ENCODE peak calls at places on chromosomes 13 and 19, in four cellular contexts. L is tibial nerve, J is lower leg skin, V is A549. M is an unnamed sample.

GRCh38 chr19:35592226-35592625 is 6.3 kb downstream of the PMIS2 start:
- DNase-seq in L (no peak), J (no peak), V (peak), M (no peak)

GRCh38 chr13:32537580-32538233 is 888 bp downstream of the N4BP2L2 start:
- DNase-seq in L (peak), J (peak), V (no peak), M (no peak)

GRCh38 chr19:51529301-51529700 is 2.2 kb downstream of the SIGLEC6 start:
- DNase-seq in L (no peak), J (no peak), V (no peak), M (no peak)

GRCh38 chr19:5918463-5919079 is 4.5 kb downstream of the CAPS start:
- DNase-seq in L (no peak), J (no peak), V (no peak), M (no peak)

GRCh38 chr13:103299079-103299478 is 232.9 kb upstream of the SLC10A2 start:
- DNase-seq in L (no peak), J (no peak), V (no peak), M (no peak)

GRCh38 chr19:6564393-6564792 is 26.6 kb downstream of the CD70 start:
- DNase-seq in L (no peak), J (no peak), V (no peak), M (no peak)

GRCh38 chr19:55585658-55586339 is 5.2 kb upstream of the ZNF579 start:
- DNase-seq in L (no peak), J (peak), V (no peak), M (peak)

GRCh38 chr19:38704488-38705026 is 39.7 kb downstream of the CAPN12 start:
- DNase-seq in L (no peak), J (no peak), V (no peak), M (no peak)

GRCh38 chr13:25847635-25848616 is 203.9 kb downstream of the SHISA2 start:
- DNase-seq in L (no peak), J (no peak), V (no peak), M (no peak)

GRCh38 chr19:5823579-5824281 is 15.8 kb downstream of the FUT6 start:
- DNase-seq in L (no peak), J (no peak), V (peak), M (no peak)

GRCh38 chr13:87622921-87623320 is 48.2 kb upstream of the SLITRK5 start:
- DNase-seq in L (no peak), J (no peak), V (no peak), M (no peak)

GRCh38 chr13:26946675-26947342 is 186.2 kb upstream of the GPR12 start:
- DNase-seq in L (no peak), J (no peak), V (peak), M (peak)

GRCh38 chr19:29610574-29611271 is 4.6 kb downstream of the POP4 start:
- DNase-seq in L (peak), J (peak), V (peak), M (peak)

GRCh38 chr13:30346159-30346788 is 38.9 kb upstream of the KATNAL1 start:
- DNase-seq in L (no peak), J (no peak), V (no peak), M (no peak)

DNA sequence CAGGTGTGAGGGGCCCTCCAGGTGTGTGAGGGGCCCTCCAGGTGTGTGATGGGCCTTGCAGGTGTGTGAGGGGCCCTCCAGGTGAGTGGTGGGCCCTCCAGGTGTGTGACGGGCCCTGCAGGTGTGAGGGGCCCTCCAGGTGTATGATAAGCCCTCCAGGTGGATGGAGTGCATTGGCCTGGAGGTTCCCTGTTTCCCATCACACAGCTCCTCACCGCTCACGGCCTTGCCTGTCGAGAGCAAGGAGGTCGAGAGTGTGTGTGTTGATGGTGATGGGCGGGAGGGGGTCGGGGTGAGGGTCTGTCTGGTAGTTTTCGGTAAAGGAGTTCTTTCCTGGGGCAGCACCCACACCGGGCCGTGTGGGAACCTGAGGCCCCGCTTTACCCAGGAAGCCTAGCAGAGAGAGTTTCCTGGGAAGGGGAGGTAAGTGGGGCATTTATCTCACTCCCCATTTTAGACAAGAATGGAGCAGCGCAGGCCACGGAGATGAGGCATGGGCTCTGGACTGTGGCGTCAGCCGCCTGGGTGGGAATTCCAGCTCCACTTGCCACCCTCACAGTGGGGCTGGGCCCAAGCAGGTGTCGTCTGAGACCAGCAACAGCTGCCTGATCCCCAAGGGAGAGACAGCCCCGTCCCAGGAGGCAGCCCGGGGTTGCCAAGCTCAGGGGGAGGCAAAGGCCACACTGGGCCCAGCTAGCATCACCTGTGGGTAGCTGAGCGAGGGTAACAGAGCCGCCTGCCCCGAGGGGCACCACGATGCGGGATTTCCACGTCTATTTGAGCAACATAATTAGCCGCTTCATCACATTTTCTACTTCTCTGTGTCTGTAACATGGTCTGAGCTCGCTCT is 10.9 kb upstream of the GAS6 start:
- DNase-seq in L (no peak), J (no peak), V (no peak), M (no peak)
- TF ChIP-seq POLR2A in L (no peak), J (no peak), V (no peak), M (no peak)

GRCh38 chr13:98239156-98240076 is 62.3 kb upstream of the RNF113B start:
- DNase-seq in L (no peak), J (no peak), V (no peak), M (no peak)
- TF ChIP-seq POLR2A in L (no peak), J (no peak), V (no peak), M (no peak)

DNA sequence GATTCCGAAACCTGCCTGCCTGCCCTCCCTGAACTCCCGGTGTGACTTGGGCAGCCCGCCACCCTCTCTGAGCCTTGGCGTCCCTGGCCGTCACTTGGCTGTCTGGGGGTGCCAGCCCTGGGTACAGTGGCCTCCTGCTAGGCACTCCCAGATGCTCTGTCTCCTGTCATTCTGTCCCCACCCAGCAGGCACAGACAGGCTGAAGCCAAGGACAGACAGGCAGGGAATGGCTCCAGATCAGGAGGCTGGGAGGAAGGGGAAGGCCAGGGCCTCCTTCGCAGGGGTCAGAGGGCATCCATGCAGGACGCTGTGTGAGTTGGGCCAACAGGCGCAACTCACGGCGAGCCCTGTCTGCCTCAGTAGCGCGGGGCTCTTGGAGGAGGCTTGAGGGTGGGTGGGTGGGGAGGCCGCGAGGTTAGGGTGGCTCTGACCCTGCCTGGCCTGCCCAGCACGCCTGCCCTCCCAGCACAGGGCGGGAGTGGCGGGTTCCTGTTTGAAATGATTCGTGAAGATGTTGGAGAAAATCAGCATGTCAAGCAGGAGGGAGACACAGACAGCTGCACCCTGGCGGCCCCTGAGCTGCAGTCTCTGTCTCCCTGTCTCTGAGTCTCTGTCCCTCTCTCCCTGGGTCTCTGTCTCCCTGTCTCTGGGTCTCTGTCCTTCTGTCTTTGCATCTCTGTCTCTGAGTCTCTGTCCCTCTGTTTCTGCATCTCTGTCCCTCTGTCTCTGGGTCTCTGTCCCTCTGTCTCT is 19.7 kb downstream of the KLHL26 start:
- DNase-seq in L (no peak), J (no peak), V (no peak), M (no peak)
- TF ChIP-seq POLR2A in L (no peak), J (no peak), V (no peak), M (no peak)

GRCh38 chr13:97432917-97433726 is 847 bp upstream of the RAP2A start:
- DNase-seq in L (peak), J (peak), V (peak), M (peak)
- TF ChIP-seq POLR2A in L (peak), J (no peak), V (peak), M (peak)

GRCh38 chr19:14118165-14119051 is 846 bp upstream of the PRKACA start:
- DNase-seq in L (peak), J (peak), V (no peak), M (no peak)
- TF ChIP-seq POLR2A in L (peak), J (no peak), V (no peak), M (peak)

DNA sequence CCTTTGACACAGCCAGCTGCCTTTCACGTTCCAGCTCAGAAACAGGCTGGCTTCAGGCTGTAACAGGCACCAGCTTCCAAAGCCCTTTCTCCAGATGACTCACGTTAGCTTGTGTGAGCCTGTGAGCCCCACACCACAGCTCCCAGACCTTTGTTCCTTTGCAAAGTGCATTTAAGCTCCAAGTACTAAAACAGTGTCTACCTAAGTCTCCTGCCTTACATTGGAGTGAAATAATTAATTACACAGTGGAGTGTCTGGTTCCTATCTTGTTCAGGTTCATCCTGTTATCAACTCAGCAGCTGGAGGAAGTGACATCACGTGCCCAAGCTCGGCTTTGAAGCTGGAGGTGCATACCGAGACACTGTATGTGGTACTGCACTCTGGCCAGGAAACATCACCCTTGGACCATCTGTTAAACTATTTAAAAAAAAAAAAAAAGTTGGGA is 475.8 kb downstream of the FOXO1 start:
- DNase-seq in L (peak), J (no peak), V (no peak), M (peak)
- TF ChIP-seq POLR2A in L (no peak), J (no peak), V (no peak), M (no peak)

DNA sequence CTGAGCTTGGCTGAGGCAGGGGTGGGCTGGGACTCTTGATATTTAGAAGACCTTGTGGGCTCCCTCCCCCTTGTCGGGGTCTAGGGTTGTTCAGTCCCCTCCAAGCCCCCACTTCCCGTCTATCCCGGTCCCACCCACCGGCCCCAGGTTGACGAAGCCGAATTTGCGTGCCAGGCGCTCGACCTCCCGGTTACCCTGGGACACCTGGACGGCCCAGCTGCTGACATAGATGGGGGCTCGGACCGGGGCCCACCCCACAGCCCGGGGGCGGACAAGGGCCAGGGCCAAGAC is 185 bp downstream of the PCSK4 start:
- DNase-seq in L (no peak), J (no peak), V (no peak), M (no peak)
- TF ChIP-seq POLR2A in L (no peak), J (no peak), V (no peak), M (no peak)

GRCh38 chr19:58513694-58514563 is 2.1 kb upstream of the SLC27A5 start:
- DNase-seq in L (peak), J (peak), V (peak), M (no peak)
- TF ChIP-seq POLR2A in L (no peak), J (no peak), V (peak), M (no peak)

M was measured in H54.